ENCODE peak calls at places on chromosomes 5 and 9, in four cellular contexts. One of them, this sample, is unnamed.

GRCh38 chr9:115118471-115119156 is 657 bp upstream of the TNC start:
- DNase-seq in H1: peak
- DNase-seq in GM12878: no peak
- DNase-seq in HCT116: peak
- DNase-seq in this sample: peak

GRCh38 chr9:9499546-9499945 is 1113.3 kb downstream of the PTPRD start:
- DNase-seq in H1: no peak
- DNase-seq in GM12878: no peak
- DNase-seq in HCT116: no peak
- DNase-seq in this sample: no peak

GRCh38 chr5:527646-528591 is 3.7 kb upstream of the SLC9A3 start:
- DNase-seq in H1: no peak
- DNase-seq in GM12878: no peak
- DNase-seq in HCT116: no peak
- DNase-seq in this sample: no peak

GRCh38 chr9:4739587-4740372 is 1.2 kb downstream of the AK3 start:
- DNase-seq in H1: no peak
- DNase-seq in GM12878: no peak
- DNase-seq in HCT116: no peak
- DNase-seq in this sample: no peak

GRCh38 chr5:170338933-170339779 is 41.6 kb upstream of the LCP2 start:
- DNase-seq in H1: no peak
- DNase-seq in GM12878: no peak
- DNase-seq in HCT116: peak
- DNase-seq in this sample: no peak

GRCh38 chr9:101510344-101510940 is 23.2 kb upstream of the RNF20 start:
- DNase-seq in H1: no peak
- DNase-seq in GM12878: no peak
- DNase-seq in HCT116: no peak
- DNase-seq in this sample: no peak

GRCh38 chr5:83095973-83096539 is 18.7 kb downstream of the XRCC4 start:
- DNase-seq in H1: no peak
- DNase-seq in GM12878: no peak
- DNase-seq in HCT116: peak
- DNase-seq in this sample: no peak

GRCh38 chr5:142841511-142842255 is 71.5 kb downstream of the ARHGAP26 start:
- DNase-seq in H1: no peak
- DNase-seq in GM12878: no peak
- DNase-seq in HCT116: no peak
- DNase-seq in this sample: peak

GRCh38 chr5:115829913-115830312 is 11.5 kb downstream of the ATG12 start:
- DNase-seq in H1: no peak
- DNase-seq in GM12878: no peak
- DNase-seq in HCT116: no peak
- DNase-seq in this sample: no peak

GRCh38 chr5:151002250-151002649 is 18.1 kb upstream of the GPX3 start:
- DNase-seq in H1: no peak
- DNase-seq in GM12878: no peak
- DNase-seq in HCT116: peak
- DNase-seq in this sample: no peak

GRCh38 chr5:33726422-33727165 is 165.2 kb downstream of the ADAMTS12 start:
- DNase-seq in H1: no peak
- DNase-seq in GM12878: no peak
- DNase-seq in HCT116: no peak
- DNase-seq in this sample: no peak

GRCh38 chr5:114325552-114325951 is 36.3 kb upstream of the KCNN2 start:
- DNase-seq in H1: no peak
- DNase-seq in GM12878: no peak
- DNase-seq in HCT116: no peak
- DNase-seq in this sample: no peak

GRCh38 chr5:53819482-53819881 is 259.0 kb downstream of the NDUFS4 start:
- DNase-seq in H1: no peak
- DNase-seq in GM12878: no peak
- DNase-seq in HCT116: no peak
- DNase-seq in this sample: no peak

GRCh38 chr5:139091439-139092156 is 106.6 kb downstream of the SIL1 start:
- DNase-seq in H1: no peak
- DNase-seq in GM12878: no peak
- DNase-seq in HCT116: no peak
- DNase-seq in this sample: no peak

GRCh38 chr5:139092741-139093140 is 105.4 kb downstream of the SIL1 start:
- DNase-seq in H1: no peak
- DNase-seq in GM12878: no peak
- DNase-seq in HCT116: no peak
- DNase-seq in this sample: no peak

GRCh38 chr5:139090566-139090965 is 107.6 kb downstream of the SIL1 start:
- DNase-seq in H1: no peak
- DNase-seq in GM12878: no peak
- DNase-seq in HCT116: no peak
- DNase-seq in this sample: no peak

GRCh38 chr5:139094154-139095131 is 103.7 kb downstream of the SIL1 start:
- DNase-seq in H1: no peak
- DNase-seq in GM12878: peak
- DNase-seq in HCT116: no peak
- DNase-seq in this sample: no peak
- TF ChIP-seq ZNF274 in H1: no peak
- TF ChIP-seq ZNF274 in GM12878: no peak
- TF ChIP-seq ZNF274 in HCT116: no peak
- TF ChIP-seq ZNF274 in this sample: no peak

GRCh38 chr5:74035521-74035937 is 409.5 kb downstream of the ARHGEF28 start:
- DNase-seq in H1: no peak
- DNase-seq in GM12878: peak
- DNase-seq in HCT116: peak
- DNase-seq in this sample: no peak
- H3K4me3 ChIP-seq in H1: no peak
- H3K4me3 ChIP-seq in GM12878: no peak
- H3K4me3 ChIP-seq in HCT116: no peak
- H3K4me3 ChIP-seq in this sample: no peak

DNA sequence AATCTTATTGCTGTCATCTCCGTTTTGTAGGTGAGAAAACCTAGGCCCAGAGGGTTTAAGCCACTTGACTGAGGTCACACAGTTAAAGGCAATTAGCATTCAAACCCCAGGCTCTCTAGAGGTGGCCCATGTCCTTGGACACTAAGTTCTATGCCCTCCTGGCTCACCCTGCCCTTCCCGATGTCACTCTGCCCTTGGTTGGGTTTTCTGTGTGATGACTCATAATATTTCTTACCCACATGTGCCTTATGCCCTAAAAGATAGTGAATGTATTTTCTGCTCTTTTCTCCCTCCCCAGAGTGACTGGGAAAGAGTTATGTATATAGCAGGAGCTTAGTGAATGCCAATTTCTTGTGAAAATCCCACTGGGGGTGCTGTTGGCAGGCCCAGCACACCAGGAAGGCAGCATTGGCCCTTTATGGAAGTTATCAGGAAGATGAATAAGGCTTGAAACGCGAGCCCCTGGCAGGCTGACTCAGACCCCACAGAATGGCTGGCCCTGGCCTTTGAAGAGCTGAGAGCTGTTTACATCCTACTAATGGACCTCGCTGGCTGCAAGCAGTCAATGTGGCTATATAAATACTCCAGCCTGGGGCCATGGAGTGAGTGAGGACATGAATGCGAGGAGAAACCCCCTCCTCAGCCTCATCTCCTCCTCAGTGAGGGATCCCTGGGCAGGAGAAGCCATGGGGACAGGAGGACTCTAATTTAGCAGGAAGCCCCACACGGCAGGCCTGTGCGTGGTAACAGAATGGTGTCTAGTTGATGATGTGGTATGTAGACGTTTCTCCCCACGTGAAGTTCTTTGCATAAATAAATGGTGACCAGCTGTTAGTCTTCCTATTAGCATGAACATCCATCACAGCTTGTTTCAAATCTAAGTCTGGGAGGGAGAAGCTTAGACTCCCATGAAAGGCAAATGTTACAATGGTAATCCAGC is 174.8 kb upstream of the PITX1 start:
- DNase-seq in H1: no peak
- DNase-seq in GM12878: no peak
- DNase-seq in HCT116: peak
- DNase-seq in this sample: peak
- TF ChIP-seq ZNF274 in H1: no peak
- TF ChIP-seq ZNF274 in GM12878: no peak
- TF ChIP-seq ZNF274 in HCT116: no peak
- TF ChIP-seq ZNF274 in this sample: no peak

DNA sequence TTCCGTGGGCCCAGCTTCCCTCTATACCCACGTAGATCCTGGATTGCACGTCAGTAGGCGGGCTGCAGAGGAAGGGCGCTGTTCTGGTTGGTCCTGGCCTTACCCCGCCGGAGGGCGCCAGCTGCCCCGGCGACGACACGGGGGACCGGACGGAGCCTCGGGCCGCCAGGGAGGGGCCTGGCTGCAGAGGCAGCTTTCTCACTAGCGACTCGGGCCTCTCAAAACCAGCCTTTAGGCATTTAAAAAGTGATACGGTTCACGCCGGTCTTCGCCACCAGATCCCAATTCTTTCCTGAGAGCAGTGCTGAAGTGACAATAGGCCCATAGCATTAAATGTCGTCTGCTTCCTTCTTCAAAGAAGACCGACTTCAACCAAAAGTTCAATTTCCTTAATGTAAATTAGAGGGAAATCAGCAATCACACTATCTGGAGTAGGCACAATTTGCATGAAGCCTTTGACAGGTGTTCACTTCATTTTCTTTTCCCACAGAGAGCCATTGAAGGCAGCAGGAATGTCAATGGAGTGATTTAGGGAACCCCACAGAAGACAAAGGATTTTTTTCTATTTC is 17.6 kb upstream of the UBE2D2 start:
- DNase-seq in H1: no peak
- DNase-seq in GM12878: no peak
- DNase-seq in HCT116: no peak
- DNase-seq in this sample: peak
- H3K4me3 ChIP-seq in H1: peak
- H3K4me3 ChIP-seq in GM12878: peak
- H3K4me3 ChIP-seq in HCT116: no peak
- H3K4me3 ChIP-seq in this sample: no peak

DNA sequence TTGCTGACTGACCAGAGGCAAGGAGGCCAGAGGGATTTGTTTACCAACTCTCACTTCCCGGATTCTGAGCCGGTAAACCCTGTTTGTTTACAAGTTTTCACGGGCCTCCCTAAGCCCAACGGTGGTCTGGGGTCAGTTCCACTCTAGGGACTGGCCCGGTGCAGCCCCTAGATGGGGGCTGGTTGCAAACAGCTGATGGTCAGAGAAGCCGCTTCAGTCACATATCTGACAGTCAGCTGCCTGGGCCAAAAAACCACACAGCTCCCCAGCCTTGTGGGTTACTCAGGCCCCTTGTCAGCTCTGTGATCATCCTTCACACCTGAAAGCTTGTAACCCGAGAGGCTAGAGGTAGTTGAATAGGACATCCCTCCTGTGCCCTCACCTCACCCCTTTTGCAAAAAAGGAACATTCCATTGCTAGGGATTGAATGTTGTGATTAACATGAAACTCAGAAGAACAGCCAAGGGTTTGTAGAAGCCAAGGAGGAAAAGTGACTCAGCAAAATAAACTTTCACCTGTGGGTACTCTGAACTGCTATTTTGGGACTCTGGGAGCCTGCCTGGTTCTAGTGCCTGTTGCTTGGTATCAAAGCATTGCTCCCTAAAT is 40.4 kb downstream of the SAR1B start:
- DNase-seq in H1: peak
- DNase-seq in GM12878: no peak
- DNase-seq in HCT116: no peak
- DNase-seq in this sample: peak
- TF ChIP-seq ZNF274 in H1: no peak
- TF ChIP-seq ZNF274 in GM12878: no peak
- TF ChIP-seq ZNF274 in HCT116: no peak
- TF ChIP-seq ZNF274 in this sample: no peak

GRCh38 chr5:75324791-75325190 is 12.2 kb upstream of the HMGCR start:
- DNase-seq in H1: no peak
- DNase-seq in GM12878: no peak
- DNase-seq in HCT116: no peak
- DNase-seq in this sample: no peak

GRCh38 chr5:75320341-75320740 is 16.7 kb upstream of the HMGCR start:
- DNase-seq in H1: no peak
- DNase-seq in GM12878: no peak
- DNase-seq in HCT116: no peak
- DNase-seq in this sample: no peak

GRCh38 chr5:75325242-75325641 is 11.8 kb upstream of the HMGCR start:
- DNase-seq in H1: no peak
- DNase-seq in GM12878: no peak
- DNase-seq in HCT116: no peak
- DNase-seq in this sample: no peak

GRCh38 chr5:75319636-75320035 is 17.4 kb upstream of the HMGCR start:
- DNase-seq in H1: no peak
- DNase-seq in GM12878: no peak
- DNase-seq in HCT116: no peak
- DNase-seq in this sample: no peak

DNA sequence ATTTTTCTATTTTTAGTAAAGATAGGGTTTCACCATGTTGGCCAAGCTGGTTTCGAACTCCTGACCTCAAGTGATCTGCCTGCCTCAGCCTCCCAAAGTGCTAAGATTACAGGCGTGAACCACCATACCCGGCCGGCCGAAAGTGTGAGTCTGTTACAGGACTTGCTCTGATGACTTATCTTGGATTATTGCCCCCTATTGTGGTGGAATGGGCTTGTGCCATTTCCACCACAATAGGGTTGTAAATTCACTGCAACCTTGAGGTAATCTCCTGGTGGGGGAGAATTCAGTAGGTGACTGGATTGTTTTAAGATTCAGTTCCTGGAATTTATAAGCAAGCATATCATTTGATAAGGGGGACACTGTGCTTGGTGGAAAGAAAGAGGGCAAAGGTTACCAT is 15.0 kb upstream of the HMGCR start:
- DNase-seq in H1: peak
- DNase-seq in GM12878: no peak
- DNase-seq in HCT116: no peak
- DNase-seq in this sample: peak
- H3K4me3 ChIP-seq in H1: no peak
- H3K4me3 ChIP-seq in GM12878: no peak
- H3K4me3 ChIP-seq in HCT116: no peak
- H3K4me3 ChIP-seq in this sample: no peak

GRCh38 chr5:132266836-132267160 is 9.3 kb downstream of the PDLIM4 start:
- DNase-seq in H1: no peak
- DNase-seq in GM12878: no peak
- DNase-seq in HCT116: no peak
- DNase-seq in this sample: no peak
- TF ChIP-seq ZNF274 in H1: no peak
- TF ChIP-seq ZNF274 in GM12878: no peak
- TF ChIP-seq ZNF274 in HCT116: no peak
- TF ChIP-seq ZNF274 in this sample: no peak

DNA sequence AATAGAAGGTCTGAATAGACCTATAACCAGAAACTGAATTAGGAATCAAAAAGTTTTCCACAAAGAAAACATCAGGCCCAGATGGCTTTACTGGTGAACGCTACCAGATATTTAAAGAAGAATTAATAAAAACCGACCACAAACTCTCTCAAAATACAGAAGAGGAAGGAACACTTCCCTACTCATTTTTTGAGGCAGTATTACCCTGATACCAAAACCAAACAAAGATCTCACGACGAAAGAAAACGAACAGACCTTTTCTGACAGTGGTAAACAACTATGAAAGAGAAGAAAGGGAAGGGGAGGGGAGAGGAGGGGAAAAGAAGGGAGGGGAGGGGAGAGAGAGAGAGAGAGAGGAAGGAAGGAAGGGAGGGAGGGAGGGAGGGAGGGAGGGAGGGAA is 13.5 kb downstream of the B4GALT1 start:
- DNase-seq in H1: no peak
- DNase-seq in GM12878: no peak
- DNase-seq in HCT116: no peak
- DNase-seq in this sample: no peak
- H3K4me3 ChIP-seq in H1: no peak
- H3K4me3 ChIP-seq in GM12878: peak
- H3K4me3 ChIP-seq in HCT116: no peak
- H3K4me3 ChIP-seq in this sample: no peak